ENCODE peak calls at places on chromosome 14, in six cellular contexts. U is IMR-90, M is PC-3, X is tibial artery, R is adrenal gland, Z is A549. H is an unnamed sample.

GRCh38 chr14:99271951-99272668 is at the start of gene BCL11B:
- DNase-seq in M (peak; percentile 61), Z (peak; percentile 86), U (peak; percentile 66), R (peak; percentile 60), X (peak; percentile 47), H (peak; percentile 94)

GRCh38 chr14:61620130-61620946 is 75.0 kb upstream of the HIF1A start:
- DNase-seq in M (peak; percentile 56), Z (no peak), U (peak; percentile 89), R (no peak), X (no peak), H (peak; percentile 6)

GRCh38 chr14:71363961-71364360 is 456.7 kb downstream of the PCNX1 start:
- DNase-seq in R (no peak), M (no peak), U (peak; percentile 79), Z (no peak), X (no peak), H (no peak)

GRCh38 chr14:51616256-51616655 is 35.5 kb upstream of the FRMD6 start:
- DNase-seq in X (no peak), R (no peak), U (peak; percentile 42), Z (no peak), M (no peak), H (no peak)

GRCh38 chr14:105859717-105860614 is 333.6 kb downstream of the TMEM121 start:
- DNase-seq in R (no peak), Z (no peak), X (peak; percentile 3), U (no peak), M (no peak), H (no peak)

GRCh38 chr14:103067231-103067954 is 10.0 kb upstream of the CDC42BPB start:
- DNase-seq in R (no peak), X (peak; percentile 68), M (peak; percentile 83), Z (no peak), U (peak; percentile 38), H (peak; percentile 77)

GRCh38 chr14:61281186-61281676 is at the start of gene TMEM30B:
- DNase-seq in R (peak; percentile 22), Z (no peak), M (peak; percentile 99), X (no peak), U (no peak), H (peak; percentile 91)

GRCh38 chr14:55107766-55108554 is 21.1 kb upstream of the LGALS3 start:
- DNase-seq in M (peak; percentile 92), X (peak; percentile 94), U (peak; percentile 98), Z (peak; percentile 71), R (peak; percentile 88), H (peak; percentile 73)

GRCh38 chr14:35258420-35258819 is 33.8 kb upstream of the PSMA6 start:
- DNase-seq in R (no peak), X (no peak), Z (no peak), U (no peak), M (no peak), H (no peak)

GRCh38 chr14:55913324-55914035 is 204.7 kb upstream of the PELI2 start:
- DNase-seq in Z (no peak), U (peak; percentile 56), X (peak; percentile 42), R (peak; percentile 19), M (no peak), H (no peak)

GRCh38 chr14:99752486-99753121 is 40.6 kb upstream of the EML1 start:
- DNase-seq in R (peak; percentile 17), X (no peak), Z (no peak), M (peak; percentile 81), U (peak; percentile 76), H (peak; percentile 78)

GRCh38 chr14:34699873-34700621 is 14.3 kb downstream of the CFL2 start:
- DNase-seq in M (peak; percentile 92), Z (peak; percentile 65), R (no peak), U (peak; percentile 93), X (no peak), H (peak; percentile 95)

GRCh38 chr14:36344211-36344610 is 23.8 kb upstream of the MBIP start:
- DNase-seq in X (no peak), R (no peak), U (peak; percentile 10), M (no peak), Z (no peak), H (no peak)

GRCh38 chr14:64572721-64573508 is 23.2 kb downstream of the PPP1R36 start:
- DNase-seq in M (no peak), Z (no peak), R (no peak), X (no peak), U (peak; percentile 65), H (no peak)

GRCh38 chr14:99605299-99605961 is 1.4 kb upstream of the CCDC85C start:
- DNase-seq in X (peak; percentile 44), R (peak; percentile 70), Z (peak; percentile 64), U (peak; percentile 74), M (peak; percentile 72), H (peak; percentile 75)

GRCh38 chr14:47332939-47333338 is 342.5 kb downstream of the MDGA2 start:
- DNase-seq in U (no peak), M (peak; percentile 5), R (no peak), Z (no peak), X (no peak), H (no peak)

GRCh38 chr14:24243336-24243836 is 963 bp upstream of the TINF2 start:
- DNase-seq in M (peak; percentile 21), Z (no peak), U (no peak), X (no peak), R (no peak), H (no peak)

DNA sequence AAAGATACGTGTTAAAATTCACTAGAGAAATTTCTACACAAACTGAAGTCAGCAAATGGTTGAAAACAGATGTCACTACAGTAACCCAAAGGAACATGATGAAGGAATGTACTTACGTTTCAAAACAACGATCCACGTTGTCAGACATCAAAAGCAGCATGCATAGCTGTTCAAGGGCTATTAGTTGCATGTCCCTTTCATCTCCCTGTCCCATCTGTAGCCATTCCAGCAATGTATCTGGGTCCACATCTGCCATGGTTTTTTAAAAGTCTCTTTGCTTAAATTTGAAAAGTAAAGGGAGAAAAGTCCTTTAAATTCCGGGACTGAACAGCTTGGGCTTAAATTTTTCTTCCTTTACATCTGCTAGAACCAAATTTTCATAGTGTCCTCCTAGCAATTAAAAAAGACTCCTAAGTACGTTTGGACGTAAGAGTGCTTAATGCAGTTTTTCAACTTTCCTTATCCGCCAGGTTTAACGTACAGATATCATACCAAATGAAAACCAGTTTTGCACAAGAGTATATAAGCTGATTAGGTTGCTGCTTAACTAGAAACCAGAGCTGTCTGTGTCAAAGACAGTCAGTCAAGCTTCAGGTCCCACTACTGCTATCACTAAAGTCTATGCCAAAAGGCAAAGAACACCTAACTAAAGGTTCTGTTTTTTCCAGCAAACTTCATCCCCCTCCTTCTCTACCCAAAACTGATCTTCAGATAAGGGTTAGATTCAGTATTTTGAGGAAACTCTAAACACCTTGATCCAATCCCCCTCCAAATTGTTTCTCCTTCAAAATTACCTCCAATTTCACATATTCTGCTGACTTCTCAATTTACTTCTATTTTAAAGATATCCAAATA is 1.7 kb downstream of the HECTD1 start:
- DNase-seq in R (no peak), M (peak; percentile 46), X (no peak), U (peak; percentile 88), Z (no peak), H (peak; percentile 33)
- H3K4me1 ChIP-seq in R (peaks cover 19% of the 10 kb centered on the region), M (peaks cover 22% of the 10 kb centered on the region), X (peaks cover 4% of the 10 kb centered on the region), U (peaks cover 2% of the 10 kb centered on the region), Z (peaks cover 21% of the 10 kb centered on the region), H (peaks cover 5% of the 10 kb centered on the region)

DNA sequence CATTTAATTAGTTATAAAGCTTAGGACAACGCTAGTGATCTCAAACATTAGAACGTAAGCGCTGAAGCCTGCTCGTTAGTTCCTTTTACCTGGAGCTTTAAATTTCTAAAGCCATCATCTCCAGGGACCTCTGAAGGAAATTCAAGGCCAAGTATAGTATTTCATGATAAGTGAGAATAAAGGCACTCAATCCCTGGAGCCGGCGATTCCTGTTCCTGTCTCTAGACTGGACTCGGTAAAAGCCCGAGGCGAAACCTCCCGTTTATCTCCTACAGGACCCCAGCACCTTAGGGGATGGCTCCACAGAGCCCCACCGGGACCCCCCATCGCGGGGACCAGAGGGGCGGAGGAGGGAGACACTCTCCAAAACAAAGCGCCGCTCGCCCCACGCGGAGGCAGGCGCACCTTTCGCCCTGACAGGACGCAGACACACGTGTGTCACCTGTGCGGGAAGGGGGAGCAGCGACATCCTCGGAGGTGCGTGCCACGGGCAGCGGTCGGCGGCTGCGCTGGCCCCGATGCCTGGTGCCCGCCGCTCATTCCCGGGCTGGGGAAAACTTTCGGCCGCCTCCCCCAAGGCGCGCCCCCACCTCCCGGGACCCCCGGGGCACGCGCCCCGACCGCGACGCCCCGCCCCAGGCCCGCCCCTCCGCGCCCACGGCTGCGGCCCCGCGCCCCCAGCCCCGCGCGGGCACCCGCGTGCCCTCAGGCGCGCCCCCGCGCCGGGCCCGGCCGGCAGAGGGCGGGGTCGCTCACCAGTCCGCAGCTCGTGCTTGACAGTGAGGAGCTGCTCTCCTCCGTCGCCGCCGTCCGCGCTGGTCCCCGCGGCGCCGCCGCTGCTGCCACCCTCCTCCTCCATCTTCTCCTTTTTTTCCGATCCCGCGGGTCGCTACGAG is 617 bp downstream of the RPS6KA5 start:
- DNase-seq in M (peak; percentile 57), X (peak; percentile 28), Z (peak; percentile 41), U (no peak), R (peak; percentile 40), H (peak; percentile 22)
- TF ChIP-seq CTCF in M (peak; percentile 19), X (peak; percentile 44), Z (peak; percentile 40), U (peak; percentile 35), R (no peak), H (peak; percentile 47)

GRCh38 chr14:93960108-93960475 is 16.3 kb downstream of the ASB2 start:
- DNase-seq in U (peak; percentile 4), X (no peak), M (no peak), R (no peak), Z (no peak), H (no peak)
- H3K4me1 ChIP-seq in U (peaks cover 25% of the 10 kb centered on the region), X (peaks cover 9% of the 10 kb centered on the region), M (peaks cover 21% of the 10 kb centered on the region), R (peaks cover 9% of the 10 kb centered on the region), Z (peaks cover 23% of the 10 kb centered on the region), H (peaks cover 14% of the 10 kb centered on the region)

GRCh38 chr14:101823511-101824120 is 62.1 kb downstream of the PPP2R5C start:
- DNase-seq in U (no peak), X (peak; percentile 54), Z (no peak), R (no peak), M (no peak), H (no peak)
- TF ChIP-seq CTCF in U (no peak), X (no peak), Z (no peak), R (no peak), M (no peak), H (no peak)

GRCh38 chr14:22520235-22520634 is 68.8 kb downstream of the DAD1 start:
- DNase-seq in U (peak; percentile 83), Z (no peak), M (no peak), R (no peak), X (no peak), H (peak; percentile 40)

GRCh38 chr14:22523283-22523682 is 65.7 kb downstream of the DAD1 start:
- DNase-seq in R (no peak), Z (no peak), U (no peak), X (no peak), M (no peak), H (no peak)

GRCh38 chr14:22518073-22518472 is 71.0 kb downstream of the DAD1 start:
- DNase-seq in U (no peak), Z (no peak), X (no peak), M (no peak), R (no peak), H (no peak)

GRCh38 chr14:22521449-22522239 is 67.4 kb downstream of the DAD1 start:
- DNase-seq in M (no peak), Z (no peak), R (no peak), X (no peak), U (no peak), H (no peak)

GRCh38 chr14:22520786-22521185 is 68.2 kb downstream of the DAD1 start:
- DNase-seq in R (no peak), X (no peak), M (no peak), Z (no peak), U (no peak), H (no peak)
- H3K4me1 ChIP-seq in R (no peaks in the 10 kb centered on the region), X (peaks cover 9% of the 10 kb centered on the region), M (no peaks in the 10 kb centered on the region), Z (no peaks in the 10 kb centered on the region), U (peaks cover 11% of the 10 kb centered on the region), H (peaks cover 25% of the 10 kb centered on the region)